ENCODE peak calls at places on chromosome 5, in four cellular contexts. J, L, P and X are unnamed samples.

GRCh38 chr5:119063579-119064379 is 7.1 kb upstream of the DMXL1 start:
- DNase-seq in J (peak), L (no peak), P (peak), X (no peak)

GRCh38 chr5:14242447-14242846 is 99.3 kb downstream of the TRIO start:
- DNase-seq in J (no peak), L (no peak), P (no peak), X (no peak)

GRCh38 chr5:154800582-154800981 is 45.4 kb downstream of the LARP1 start:
- DNase-seq in J (peak), L (no peak), P (no peak), X (no peak)

GRCh38 chr5:141779642-141780041 is 97.6 kb upstream of the ARAP3 start:
- DNase-seq in J (no peak), L (no peak), P (no peak), X (no peak)

GRCh38 chr5:138032028-138032571 is 779 bp downstream of the FAM13B start:
- DNase-seq in J (no peak), L (peak), P (no peak), X (peak)

GRCh38 chr5:14210729-14211128 is 67.6 kb downstream of the TRIO start:
- DNase-seq in J (no peak), L (no peak), P (no peak), X (no peak)

GRCh38 chr5:174690256-174690655 is 34.1 kb upstream of the MSX2 start:
- DNase-seq in J (no peak), L (no peak), P (no peak), X (peak)

GRCh38 chr5:34905564-34905963 is 9.7 kb downstream of the RAD1 start:
- DNase-seq in J (no peak), L (no peak), P (peak), X (no peak)

GRCh38 chr5:604391-604831 is 7.7 kb upstream of the CEP72 start:
- DNase-seq in J (no peak), L (no peak), P (no peak), X (no peak)

GRCh38 chr5:65326912-65327311 is 154.8 kb downstream of the ADAMTS6 start:
- DNase-seq in J (no peak), L (no peak), P (no peak), X (no peak)

GRCh38 chr5:128913551-128913950 is 51.7 kb upstream of the SLC27A6 start:
- DNase-seq in J (no peak), L (no peak), P (no peak), X (no peak)

GRCh38 chr5:148968311-148968710 is 94.6 kb downstream of the SH3TC2 start:
- DNase-seq in J (no peak), L (no peak), P (no peak), X (no peak)

GRCh38 chr5:137466888-137467287 is 32.2 kb downstream of the SPOCK1 start:
- DNase-seq in J (no peak), L (no peak), P (no peak), X (no peak)

GRCh38 chr5:21594566-21594965 is 1258.6 kb downstream of the CDH12 start:
- DNase-seq in J (no peak), L (no peak), P (no peak), X (no peak)

GRCh38 chr5:63111891-63112290 is 533.3 kb downstream of the LRRC70 start:
- DNase-seq in J (no peak), L (no peak), P (no peak), X (no peak)

GRCh38 chr5:116329503-116329902 is 244.7 kb downstream of the COMMD10 start:
- DNase-seq in J (no peak), L (no peak), P (no peak), X (no peak)

GRCh38 chr5:9054821-9055589 is 490.9 kb downstream of the SEMA5A start:
- DNase-seq in J (no peak), L (no peak), P (no peak), X (no peak)

GRCh38 chr5:38715671-38716070 is 130.1 kb upstream of the OSMR start:
- DNase-seq in J (peak), L (no peak), P (no peak), X (no peak)

GRCh38 chr5:160467555-160468418 is 46.1 kb downstream of the PTTG1 start:
- DNase-seq in J (peak), L (peak), P (no peak), X (peak)

GRCh38 chr5:108557686-108558085 is 175.8 kb upstream of the FBXL17 start:
- DNase-seq in J (no peak), L (no peak), P (no peak), X (no peak)

GRCh38 chr5:170746952-170747340 is 36.6 kb upstream of the GABRP start:
- DNase-seq in J (no peak), L (no peak), P (no peak), X (no peak)

GRCh38 chr5:54553659-54554207 is 36.2 kb downstream of the SNX18 start:
- DNase-seq in J (no peak), L (no peak), P (no peak), X (no peak)

GRCh38 chr5:64635056-64635686 is 55.1 kb upstream of the SHISAL2B start:
- DNase-seq in J (no peak), L (no peak), P (peak), X (no peak)

GRCh38 chr5:19920761-19921160 is 67.2 kb downstream of the CDH18 start:
- DNase-seq in J (no peak), L (no peak), P (no peak), X (no peak)

GRCh38 chr5:137560414-137560813 is 61.3 kb upstream of the SPOCK1 start:
- DNase-seq in J (no peak), L (no peak), P (no peak), X (no peak)

GRCh38 chr5:68490401-68490800 is 274.8 kb downstream of the PIK3R1 start:
- DNase-seq in J (no peak), L (no peak), P (no peak), X (no peak)

GRCh38 chr5:56279979-56280378 is 46.8 kb upstream of the ANKRD55 start:
- DNase-seq in J (peak), L (no peak), P (no peak), X (no peak)

GRCh38 chr5:74895906-74896305 is 29.7 kb upstream of the FAM169A start:
- DNase-seq in J (no peak), L (no peak), P (no peak), X (no peak)

GRCh38 chr5:152246401-152246800 is 158.7 kb downstream of the NMUR2 start:
- DNase-seq in J (peak), L (no peak), P (peak), X (peak)

GRCh38 chr5:141966275-141966962 is 2.5 kb upstream of the RNF14 start:
- DNase-seq in J (peak), L (no peak), P (no peak), X (no peak)

GRCh38 chr5:128591598-128592455 is 53.8 kb upstream of the FBN2 start:
- DNase-seq in J (no peak), L (no peak), P (no peak), X (no peak)

GRCh38 chr5:78627175-78627574 is 21.4 kb downstream of the LHFPL2 start:
- DNase-seq in J (no peak), L (no peak), P (peak), X (no peak)

GRCh38 chr5:149924481-149924880 is 20.1 kb downstream of the PDE6A start:
- DNase-seq in J (no peak), L (no peak), P (no peak), X (no peak)

GRCh38 chr5:36177715-36178556 is 26.0 kb downstream of the SKP2 start:
- DNase-seq in J (peak), L (no peak), P (no peak), X (no peak)

GRCh38 chr5:145941677-145942130 is 5.3 kb downstream of the SH3RF2 start:
- DNase-seq in J (no peak), L (no peak), P (no peak), X (no peak)

GRCh38 chr5:109866051-109866450 is 176.3 kb downstream of the MAN2A1 start:
- DNase-seq in J (no peak), L (no peak), P (no peak), X (no peak)

DNA sequence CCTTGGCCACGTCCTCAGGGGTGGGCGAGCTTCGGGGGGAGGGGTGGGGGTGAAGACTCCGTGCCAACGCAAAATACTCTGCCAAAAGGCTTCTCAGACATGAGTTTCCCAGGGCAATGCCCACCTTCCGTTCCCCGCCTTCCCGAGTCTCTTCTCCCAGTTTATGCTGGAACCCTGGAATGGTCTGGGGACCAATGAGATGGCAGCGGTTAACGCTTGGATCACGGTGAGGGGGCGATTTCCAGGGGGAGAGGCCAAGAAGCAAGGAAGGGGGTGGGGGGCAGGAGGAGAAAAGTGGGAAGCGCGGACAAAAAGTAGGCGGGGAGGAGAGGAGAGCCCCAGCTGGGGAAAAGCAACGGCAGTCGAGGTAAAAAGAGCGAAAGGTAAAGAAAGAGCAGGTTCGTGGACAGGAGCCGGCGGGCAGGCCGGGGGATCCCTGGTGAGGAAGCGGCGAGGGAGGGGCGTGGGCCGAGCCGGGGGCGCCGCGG is 593 bp upstream of the SNCAIP start:
- DNase-seq in J (no peak), L (no peak), P (no peak), X (peak)
- TF ChIP-seq NR2C2 in J (no peak), L (no peak), P (no peak), X (no peak)

GRCh38 chr5:122375801-122376200 is 63.8 kb downstream of the SNCAIP start:
- DNase-seq in J (no peak), L (no peak), P (no peak), X (no peak)

GRCh38 chr5:122368845-122369244 is 56.8 kb downstream of the SNCAIP start:
- DNase-seq in J (no peak), L (no peak), P (no peak), X (no peak)

GRCh38 chr5:122367445-122367844 is 55.4 kb downstream of the SNCAIP start:
- DNase-seq in J (no peak), L (no peak), P (no peak), X (no peak)

GRCh38 chr5:122369416-122369815 is 57.4 kb downstream of the SNCAIP start:
- DNase-seq in J (no peak), L (no peak), P (no peak), X (no peak)

DNA sequence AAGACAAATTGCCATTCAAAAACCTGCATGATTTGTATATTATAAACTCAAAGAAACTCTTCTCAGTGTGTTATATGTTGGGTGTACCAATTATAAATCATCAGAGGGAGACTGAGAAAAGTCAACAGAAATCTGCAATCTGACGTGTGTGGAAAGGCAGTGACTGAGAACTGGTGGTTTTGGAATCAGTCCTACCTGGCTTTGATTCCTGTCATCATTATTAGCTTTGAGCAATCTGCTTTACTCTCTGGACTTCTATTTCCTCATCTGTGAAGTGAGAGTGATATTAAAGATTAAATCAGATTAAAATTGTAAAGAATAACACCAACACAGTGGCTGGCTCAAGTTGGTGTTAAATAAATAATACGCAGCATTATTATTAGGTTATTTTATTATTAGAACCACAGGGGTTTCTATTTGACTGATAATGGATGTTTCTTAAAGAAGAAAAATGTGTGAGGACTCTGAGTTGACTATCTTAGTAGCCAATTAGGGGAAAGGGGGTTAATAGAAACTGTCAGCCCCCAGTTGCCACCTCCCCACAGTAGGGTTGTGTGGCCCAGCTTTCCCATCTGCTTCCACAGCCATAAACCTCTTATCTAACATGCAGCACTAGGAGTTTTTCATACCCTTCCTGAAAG is 59.6 kb downstream of the SNCAIP start:
- DNase-seq in J (no peak), L (no peak), P (no peak), X (no peak)
- TF ChIP-seq NR2C2 in J (no peak), L (no peak), P (no peak), X (no peak)

GRCh38 chr5:132138260-132138659 is 64.7 kb downstream of the CSF2 start:
- DNase-seq in J (no peak), L (no peak), P (no peak), X (no peak)
- TF ChIP-seq NR2C2 in J (no peak), L (no peak), P (no peak), X (no peak)

GRCh38 chr5:94159144-94159543 is 417.7 kb upstream of the POU5F2 start:
- DNase-seq in J (no peak), L (no peak), P (no peak), X (no peak)
- TF ChIP-seq NR2C2 in J (no peak), L (no peak), P (no peak), X (no peak)

GRCh38 chr5:126014691-126015090 is 408.5 kb upstream of the GRAMD2B start:
- DNase-seq in J (no peak), L (no peak), P (no peak), X (no peak)
- TF ChIP-seq NR2C2 in J (no peak), L (no peak), P (no peak), X (no peak)

DNA sequence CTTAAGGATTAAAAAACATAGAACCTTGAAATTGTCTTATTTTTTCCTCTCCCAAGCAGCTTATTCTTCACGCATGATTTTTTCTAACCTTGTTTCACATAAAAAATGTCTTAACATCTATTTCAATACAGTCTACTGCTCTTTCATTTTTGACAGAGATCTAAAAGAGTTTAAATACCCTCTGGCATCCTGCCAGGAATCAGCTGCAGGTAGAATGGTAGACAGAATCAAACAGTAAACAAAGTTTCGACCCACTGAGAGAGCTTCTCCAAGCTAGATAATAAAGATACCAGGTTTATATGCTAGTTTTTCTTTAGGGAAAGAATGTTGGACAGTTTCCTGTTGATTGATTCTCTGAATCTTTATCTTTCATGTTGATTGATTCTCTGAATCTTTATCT is 555.8 kb upstream of the CDH9 start:
- DNase-seq in J (no peak), L (no peak), P (no peak), X (no peak)
- TF ChIP-seq NR2C2 in J (no peak), L (no peak), P (no peak), X (no peak)

DNA sequence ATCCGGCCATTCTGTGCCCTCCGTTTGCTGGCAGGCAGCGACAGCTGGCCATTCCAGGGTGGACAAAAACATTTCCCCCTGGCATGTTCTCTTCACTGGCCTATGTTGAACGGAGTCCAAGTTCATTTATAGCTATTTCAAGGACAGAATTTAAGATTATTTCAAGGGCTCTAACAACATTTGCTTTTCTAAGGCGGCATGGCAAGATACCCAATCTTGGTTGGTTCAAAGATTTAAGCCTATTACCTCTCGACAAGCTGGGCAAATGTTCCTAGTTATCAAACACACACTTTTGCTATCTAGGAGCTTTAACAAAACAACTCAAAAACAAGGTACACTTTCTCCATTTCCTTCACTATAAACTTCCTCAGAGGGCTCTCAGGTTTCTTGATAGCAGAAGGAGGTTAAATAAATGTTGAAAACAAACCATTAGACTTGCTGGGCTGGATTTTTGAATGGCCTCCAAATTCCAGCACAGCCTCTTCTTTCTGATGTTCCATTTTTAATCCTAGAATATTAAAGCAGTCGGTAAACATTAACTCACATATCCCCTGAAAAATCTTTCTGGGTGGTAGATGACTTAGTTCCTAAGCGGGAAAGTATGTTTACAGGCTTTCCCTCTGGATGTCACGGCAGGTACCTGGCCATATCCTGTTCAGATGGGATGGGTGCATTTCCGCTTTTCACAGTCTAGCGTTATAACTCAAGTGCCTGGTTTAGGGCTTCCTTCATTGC is 332.2 kb downstream of the PLK2 start:
- DNase-seq in J (no peak), L (no peak), P (no peak), X (no peak)
- TF ChIP-seq NR2C2 in J (no peak), L (no peak), P (no peak), X (no peak)